ENCODE peak calls at places on chromosomes 1 and 21, in four cellular contexts. V, O, N and Z are unnamed samples.

GRCh38 chr1:26034504-26035202 is 11.3 kb downstream of the SLC30A2 start:
- DNase-seq in V (no peak), O (no peak), N (no peak), Z (no peak)

GRCh38 chr1:31739281-31739853 is 24.8 kb downstream of the ADGRB2 start:
- DNase-seq in V (no peak), O (no peak), N (no peak), Z (no peak)

GRCh38 chr1:111399792-111400610 is 27.5 kb downstream of the OVGP1 start:
- DNase-seq in V (peak; percentile 7), O (peak; percentile 72), N (no peak), Z (peak; percentile 47)

GRCh38 chr1:225879521-225880209 is 2.5 kb downstream of the TMEM63A start:
- DNase-seq in V (no peak), O (no peak), N (no peak), Z (no peak)

GRCh38 chr21:34198232-34199120 is 125.1 kb downstream of the MRPS6 start:
- DNase-seq in V (no peak), O (no peak), N (no peak), Z (no peak)

GRCh38 chr1:236002572-236002971 is 62.3 kb downstream of the NID1 start:
- DNase-seq in V (no peak), O (no peak), N (no peak), Z (no peak)

GRCh38 chr21:39033878-39034589 is 149.2 kb downstream of the PSMG1 start:
- DNase-seq in V (no peak), O (no peak), N (no peak), Z (peak; percentile 31)

GRCh38 chr21:14862794-14863720 is 201.7 kb downstream of the NRIP1 start:
- DNase-seq in V (no peak), O (peak; percentile 47), N (no peak), Z (no peak)

GRCh38 chr1:180489313-180489712 is 13.1 kb downstream of the ACBD6 start:
- DNase-seq in V (no peak), O (no peak), N (no peak), Z (no peak)

GRCh38 chr1:8415526-8416278 is 97.8 kb downstream of the SLC45A1 start:
- DNase-seq in V (no peak), O (peak; percentile 51), N (no peak), Z (no peak)

GRCh38 chr21:14591277-14591876 is 45.3 kb upstream of the SAMSN1 start:
- DNase-seq in V (no peak), O (no peak), N (no peak), Z (no peak)

GRCh38 chr1:109091196-109092193 is 931 bp downstream of the TMEM167B start:
- DNase-seq in V (no peak), O (peak; percentile 60), N (no peak), Z (no peak)

GRCh38 chr1:79005945-79006344 is 585 bp downstream of the ADGRL4 start:
- DNase-seq in V (no peak), O (peak; percentile 57), N (no peak), Z (no peak)

GRCh38 chr1:8303141-8303540 is 14.8 kb upstream of the SLC45A1 start:
- DNase-seq in V (no peak), O (peak; percentile 29), N (no peak), Z (no peak)